ENCODE peak calls at places on chromosomes 6 and 20, in six cellular contexts. V is HS-27A, A is CD14-positive monocyte, P is Caki2, E is astrocyte of the spinal cord, C is astrocyte of the cerebellum. F is an unnamed sample.

GRCh38 chr6:108294297-108294786 is 512 bp upstream of the AFG1L start:
- DNase-seq in V (no peak), A (no peak), P (no peak), E (no peak), C (no peak), F (no peak)

GRCh38 chr6:48826884-48827701 is 636.0 kb downstream of the MMUT start:
- DNase-seq in V (peak), A (no peak), P (peak), E (peak), C (no peak), F (no peak)

GRCh38 chr20:32518593-32519366 is 66.4 kb downstream of the NOL4L start:
- DNase-seq in V (no peak), A (peak), P (no peak), E (no peak), C (no peak), F (no peak)

GRCh38 chr6:149043476-149044130 is 273.9 kb upstream of the TAB2 start:
- DNase-seq in V (no peak), A (no peak), P (peak), E (no peak), C (no peak), F (no peak)

GRCh38 chr6:126701799-126702198 is 361.9 kb downstream of the CENPW start:
- DNase-seq in V (no peak), A (no peak), P (no peak), E (peak), C (peak), F (no peak)

GRCh38 chr6:154249499-154250298 is 106.9 kb downstream of the IPCEF1 start:
- DNase-seq in V (no peak), A (no peak), P (peak), E (no peak), C (no peak), F (no peak)

GRCh38 chr6:3518356-3518841 is 61.5 kb upstream of the SLC22A23 start:
- DNase-seq in V (no peak), A (no peak), P (peak), E (peak), C (peak), F (no peak)

GRCh38 chr6:119147101-119148053 is 68.9 kb upstream of the FAM184A start:
- DNase-seq in V (peak), A (peak), P (peak), E (peak), C (peak), F (peak)

GRCh38 chr6:41546866-41547798 is 951 bp downstream of the FOXP4 start:
- DNase-seq in V (no peak), A (no peak), P (peak), E (peak), C (no peak), F (no peak)

GRCh38 chr20:44566018-44566417 is 16.4 kb upstream of the PKIG start:
- DNase-seq in V (no peak), A (no peak), P (no peak), E (no peak), C (no peak), F (no peak)

GRCh38 chr6:95742895-95743294 is 165.6 kb downstream of the MANEA start:
- DNase-seq in V (no peak), A (no peak), P (no peak), E (no peak), C (no peak), F (no peak)

GRCh38 chr20:30816182-30816645 is 441.2 kb upstream of the DEFB115 start:
- DNase-seq in V (no peak), A (no peak), P (no peak), E (no peak), C (no peak), F (no peak)

GRCh38 chr6:81790034-81790433 is 37.6 kb upstream of the TENT5A start:
- DNase-seq in V (no peak), A (no peak), P (no peak), E (no peak), C (no peak), F (no peak)

GRCh38 chr20:60220655-60221054 is 262.4 kb downstream of the CDH26 start:
- DNase-seq in V (no peak), A (no peak), P (no peak), E (no peak), C (no peak), F (no peak)

GRCh38 chr6:7640607-7641577 is 50.9 kb downstream of the SNRNP48 start:
- DNase-seq in V (no peak), A (no peak), P (peak), E (peak), C (no peak), F (no peak)

GRCh38 chr6:55175078-55175777 is 913 bp downstream of the HCRTR2 start:
- DNase-seq in V (no peak), A (no peak), P (no peak), E (no peak), C (no peak), F (no peak)

GRCh38 chr6:74705451-74705850 is 500.4 kb downstream of the COL12A1 start:
- DNase-seq in V (no peak), A (no peak), P (no peak), E (no peak), C (no peak), F (no peak)

GRCh38 chr20:2740702-2741101 is 48.1 kb downstream of the EBF4 start:
- DNase-seq in V (no peak), A (no peak), P (no peak), E (no peak), C (no peak), F (no peak)

GRCh38 chr6:151962246-151962846 is 154.9 kb downstream of the ESR1 start:
- DNase-seq in V (peak), A (no peak), P (no peak), E (peak), C (peak), F (no peak)

GRCh38 chr20:41275181-41275793 is 42.2 kb downstream of the ZHX3 start:
- DNase-seq in V (no peak), A (no peak), P (no peak), E (peak), C (peak), F (no peak)

GRCh38 chr6:79868098-79868722 is 79.1 kb downstream of the ELOVL4 start:
- DNase-seq in V (peak), A (no peak), P (peak), E (peak), C (peak), F (peak)

GRCh38 chr6:153092082-153093013 is 38.7 kb downstream of the RGS17 start:
- DNase-seq in V (no peak), A (no peak), P (peak), E (peak), C (peak), F (peak)

GRCh38 chr6:56145616-56146015 is 101.8 kb downstream of the COL21A1 start:
- DNase-seq in V (no peak), A (no peak), P (no peak), E (peak), C (no peak), F (no peak)

GRCh38 chr6:85460951-85461805 is 11.3 kb downstream of the NT5E start:
- DNase-seq in V (no peak), A (no peak), P (no peak), E (peak), C (no peak), F (no peak)